ENCODE peak calls at places on chromosomes 16 and 17, in four cellular contexts. U is left colon; H is glutamatergic neuron; K is activated gamma-delta T cell treated with anti-CD3 and anti-CD28 coated beads, Interleukin-2, amount 50 U/mL, for 16 hours. T is an unnamed sample.

GRCh38 chr17:73588291-73589095 is 55.8 kb downstream of the SDK2 start:
- DNase-seq in U (no peak), H (peak; percentile 42), K (no peak), T (no peak)

GRCh38 chr17:77441130-77441920 is 300.6 kb downstream of the SEC14L1 start:
- DNase-seq in U (no peak), H (peak; percentile 35), K (peak; percentile 66), T (no peak)

GRCh38 chr17:41836550-41837196 is 641 bp upstream of the NT5C3B start:
- DNase-seq in U (no peak), H (no peak), K (no peak), T (no peak)

GRCh38 chr17:47934856-47935255 is 6.5 kb upstream of the PNPO start:
- DNase-seq in U (no peak), H (no peak), K (no peak), T (no peak)

GRCh38 chr17:56475121-56475520 is 118.4 kb upstream of the NOG start:
- DNase-seq in U (no peak), H (no peak), K (no peak), T (no peak)

GRCh38 chr16:68235882-68236803 is at the start of gene ESRP2:
- DNase-seq in U (peak; percentile 91), H (peak; percentile 21), K (no peak), T (no peak)

GRCh38 chr17:47813077-47813476 is 8.5 kb downstream of the OSBPL7 start:
- DNase-seq in U (no peak), H (no peak), K (no peak), T (no peak)

GRCh38 chr17:75762513-75763268 is 2.3 kb downstream of the GALK1 start:
- DNase-seq in U (no peak), H (no peak), K (no peak), T (no peak)

GRCh38 chr16:80038566-80038965 is 438.0 kb upstream of the MAF start:
- DNase-seq in U (no peak), H (no peak), K (no peak), T (no peak)

GRCh38 chr17:9484789-9485188 is 90.8 kb downstream of the STX8 start:
- DNase-seq in U (no peak), H (no peak), K (no peak), T (no peak)

GRCh38 chr17:7586673-7587419 is 3.0 kb downstream of the SOX15 start:
- DNase-seq in U (peak; percentile 62), H (no peak), K (no peak), T (peak; percentile 56)

GRCh38 chr16:77599793-77600415 is 122.4 kb upstream of the NUDT7 start:
- DNase-seq in U (no peak), H (peak; percentile 67), K (no peak), T (peak; percentile 52)

GRCh38 chr16:1923299-1924034 is 5.3 kb upstream of the HS3ST6 start:
- DNase-seq in U (peak; percentile 56), H (peak; percentile 77), K (no peak), T (peak; percentile 63)

GRCh38 chr17:15944720-15945492 is at the start of gene ADORA2B:
- DNase-seq in U (peak; percentile 68), H (peak; percentile 82), K (peak; percentile 20), T (peak; percentile 52)

GRCh38 chr17:76179496-76180467 is 38.7 kb upstream of the FOXJ1 start:
- DNase-seq in U (no peak), H (no peak), K (no peak), T (no peak)

GRCh38 chr16:63841271-63841670 is 1280.6 kb downstream of the CDH11 start:
- DNase-seq in U (no peak), H (no peak), K (no peak), T (no peak)

GRCh38 chr17:33854596-33854995 is 400.5 kb upstream of the CCL2 start:
- DNase-seq in U (no peak), H (no peak), K (no peak), T (no peak)

GRCh38 chr17:20948984-20949777 is 93.6 kb downstream of the USP22 start:
- DNase-seq in U (no peak), H (no peak), K (no peak), T (no peak)

GRCh38 chr16:87570564-87570937 is 31.8 kb upstream of the JPH3 start:
- DNase-seq in U (no peak), H (no peak), K (no peak), T (no peak)

GRCh38 chr16:57202095-57202886 is 16.2 kb downstream of the RSPRY1 start:
- DNase-seq in U (no peak), H (no peak), K (no peak), T (no peak)

GRCh38 chr16:51767564-51767963 is 616.5 kb upstream of the SALL1 start:
- DNase-seq in U (no peak), H (no peak), K (no peak), T (no peak)

GRCh38 chr17:49972486-49973270 is 3.7 kb downstream of the DLX4 start:
- DNase-seq in U (no peak), H (no peak), K (no peak), T (no peak)

GRCh38 chr17:29096094-29096493 is 53.2 kb downstream of the PIPOX start:
- DNase-seq in U (no peak), H (no peak), K (no peak), T (no peak)

GRCh38 chr17:41029633-41030245 is at the start of gene KRTAP1-4:
- DNase-seq in U (no peak), H (no peak), K (no peak), T (no peak)

GRCh38 chr17:67212716-67213417 is 32.1 kb downstream of the HELZ start:
- DNase-seq in U (no peak), H (no peak), K (no peak), T (no peak)

GRCh38 chr16:66881014-66881417 is 701 bp downstream of the PDP2 start:
- DNase-seq in U (no peak), H (no peak), K (no peak), T (no peak)